ENCODE peak calls at places on chromosomes 11 and 22, in seven cellular contexts. G, O, A, Y, B, X and Q are unnamed samples.

GRCh38 chr11:125370561-125371389 is 125.3 kb downstream of the FEZ1 start:
- DNase-seq in B (no peak), O (no peak), X (no peak), A (no peak), G (no peak), Y (no peak), Q (no peak)

GRCh38 chr11:19311306-19312030 is 70.7 kb upstream of the E2F8 start:
- DNase-seq in G (peak), B (peak), X (peak), A (peak), Y (peak), O (no peak), Q (peak)

GRCh38 chr22:45201678-45202332 is 38.1 kb downstream of the NUP50 start:
- DNase-seq in A (peak), Y (peak), G (no peak), X (no peak), B (no peak), O (no peak), Q (peak)

GRCh38 chr11:99063331-99063730 is 42.6 kb downstream of the CNTN5 start:
- DNase-seq in X (no peak), O (no peak), A (no peak), B (no peak), Y (no peak), G (no peak), Q (no peak)

GRCh38 chr22:46461566-46462180 is 75.7 kb downstream of the CELSR1 start:
- DNase-seq in O (no peak), G (no peak), B (no peak), Y (no peak), A (no peak), X (no peak), Q (no peak)

GRCh38 chr11:58592760-58593472 is 14.1 kb downstream of the ZFP91 start:
- DNase-seq in Y (no peak), O (no peak), A (no peak), X (no peak), B (peak), G (no peak), Q (no peak)

GRCh38 chr11:130088909-130089668 is 19.4 kb downstream of the APLP2 start:
- DNase-seq in X (no peak), G (no peak), Y (no peak), B (no peak), O (no peak), A (peak), Q (no peak)

GRCh38 chr11:113587318-113587739 is 112.1 kb upstream of the DRD2 start:
- DNase-seq in G (no peak), A (no peak), X (peak), B (no peak), O (no peak), Y (no peak), Q (peak)

GRCh38 chr11:122697636-122698167 is 42.2 kb downstream of the UBASH3B start:
- DNase-seq in Y (no peak), A (peak), X (peak), B (peak), G (peak), O (no peak), Q (peak)

GRCh38 chr11:97361812-97362378 is 972.1 kb downstream of the JRKL start:
- DNase-seq in B (no peak), A (peak), G (no peak), X (peak), O (no peak), Y (no peak), Q (no peak)

GRCh38 chr11:1777737-1778136 is 14.0 kb upstream of the CTSD start:
- DNase-seq in B (no peak), A (no peak), G (no peak), X (no peak), O (no peak), Y (no peak), Q (no peak)

GRCh38 chr11:68314203-68314885 is 2.0 kb downstream of the LRP5 start:
- DNase-seq in O (no peak), Y (no peak), B (no peak), A (no peak), X (peak), G (no peak), Q (no peak)

GRCh38 chr11:43582837-43583462 is 97.6 kb upstream of the HSD17B12 start:
- DNase-seq in G (no peak), X (no peak), B (no peak), O (no peak), Y (no peak), A (no peak), Q (no peak)

GRCh38 chr11:12189543-12190235 is 79.3 kb downstream of the MICAL2 start:
- DNase-seq in B (peak), O (peak), Y (no peak), G (no peak), X (no peak), A (no peak), Q (no peak)

GRCh38 chr11:9625728-9626127 is 38.1 kb upstream of the SWAP70 start:
- DNase-seq in O (no peak), G (no peak), X (peak), Y (no peak), B (no peak), A (no peak), Q (no peak)

GRCh38 chr11:132249256-132249655 is 878.8 kb downstream of the NTM start:
- DNase-seq in O (no peak), Y (no peak), X (no peak), G (no peak), A (no peak), B (no peak), Q (no peak)

GRCh38 chr11:116224154-116224888 is 548.5 kb downstream of the BUD13 start:
- DNase-seq in Y (no peak), G (peak), X (peak), O (no peak), B (peak), A (peak), Q (peak)

GRCh38 chr22:19902245-19902699 is 39.3 kb upstream of the COMT start:
- DNase-seq in A (no peak), B (no peak), X (no peak), G (no peak), Y (no peak), O (no peak), Q (no peak)

GRCh38 chr11:70303070-70303469 is 32.6 kb downstream of the PPFIA1 start:
- DNase-seq in X (no peak), Y (peak), O (no peak), B (no peak), G (no peak), A (peak), Q (no peak)

GRCh38 chr11:70423523-70424505 is 25.5 kb downstream of the CTTN start:
- DNase-seq in G (peak), Y (no peak), A (peak), B (peak), O (no peak), X (peak), Q (peak)

GRCh38 chr11:3129181-3129590 is 35.9 kb downstream of the OSBPL5 start:
- DNase-seq in G (no peak), O (no peak), B (no peak), X (no peak), Y (peak), A (no peak), Q (no peak)

GRCh38 chr11:96189351-96189750 is 153.6 kb downstream of the MAML2 start:
- DNase-seq in Y (no peak), G (no peak), X (no peak), B (no peak), A (no peak), O (no peak), Q (no peak)

GRCh38 chr22:50247748-50248147 is 2.9 kb upstream of the TUBGCP6 start:
- DNase-seq in A (peak), G (no peak), X (no peak), Y (no peak), O (no peak), B (peak), Q (peak)

GRCh38 chr11:15765530-15765929 is 590.8 kb downstream of the SOX6 start:
- DNase-seq in Y (no peak), G (no peak), B (no peak), A (no peak), X (peak), O (no peak), Q (no peak)

GRCh38 chr11:46896719-46897406 is 21.5 kb downstream of the LRP4 start:
- DNase-seq in Y (no peak), G (peak), O (no peak), B (no peak), X (peak), A (peak), Q (peak)

GRCh38 chr11:112241486-112241885 is 15.3 kb downstream of the PTS start:
- DNase-seq in O (no peak), B (no peak), G (no peak), Y (peak), A (peak), X (no peak), Q (no peak)